ENCODE peak calls at places on chromosomes 4 and X, in five cellular contexts. D is SK-N-SH; E is mucosa of descending colon; X is CD4-positive, alpha-beta T cell; U is pancreas. Y is an unnamed sample.

GRCh38 chr4:107389965-107390364 is 330.1 kb downstream of the PAPSS1 start:
- DNase-seq in D (no peak), U (no peak), E (no peak), X (no peak), Y (no peak)

GRCh38 chrX:45781901-45782553 is 581.4 kb upstream of the DIPK2B start:
- DNase-seq in U (no peak), D (no peak), E (no peak), X (no peak), Y (no peak)

GRCh38 chrX:100445593-100445992 is 35.5 kb upstream of the PCDH19 start:
- DNase-seq in X (no peak), E (no peak), D (no peak), U (no peak), Y (no peak)

GRCh38 chrX:41275661-41276609 is 58.0 kb upstream of the DDX3X start:
- DNase-seq in D (peak; percentile 93), E (peak; percentile 69), X (peak; percentile 47), U (peak; percentile 70), Y (peak; percentile 87)

GRCh38 chrX:21798677-21799219 is 40.7 kb upstream of the MBTPS2 start:
- DNase-seq in E (no peak), X (no peak), D (no peak), U (peak; percentile 64), Y (no peak)

GRCh38 chr4:138967313-138967712 is 48.3 kb upstream of the NOCT start:
- DNase-seq in X (no peak), U (no peak), D (no peak), E (no peak), Y (no peak)

GRCh38 chr4:75542824-75543223 is 13.0 kb upstream of the ODAPH start:
- DNase-seq in U (no peak), D (no peak), E (no peak), X (no peak), Y (no peak)

GRCh38 chr4:1174941-1175634 is 2.7 kb upstream of the SPON2 start:
- DNase-seq in X (no peak), D (no peak), E (peak; percentile 48), U (no peak), Y (no peak)

GRCh38 chrX:67544281-67544680 is 460 bp downstream of the AR start:
- DNase-seq in X (no peak), U (no peak), D (peak; percentile 11), E (peak; percentile 36), Y (no peak)

GRCh38 chr4:65422109-65422508 is 248.2 kb downstream of the EPHA5 start:
- DNase-seq in X (no peak), D (no peak), U (no peak), E (no peak), Y (no peak)

GRCh38 chrX:1453390-1453783 is 678 bp upstream of the ASMTL start:
- DNase-seq in X (peak; percentile 73), U (peak; percentile 85), E (peak; percentile 94), D (no peak), Y (peak; percentile 97)

GRCh38 chr4:87530868-87531267 is 1.7 kb upstream of the SPARCL1 start:
- DNase-seq in D (no peak), E (no peak), X (no peak), U (no peak), Y (no peak)

GRCh38 chr4:11728165-11728564 is 299.5 kb upstream of the HS3ST1 start:
- DNase-seq in X (no peak), E (no peak), U (no peak), D (no peak), Y (no peak)
- H3K9me3 ChIP-seq in X (no peaks in the 10 kb centered on the region), E (no peaks in the 10 kb centered on the region), U (no peaks in the 10 kb centered on the region), D (peaks cover 16% of the 10 kb centered on the region), Y (no peaks in the 10 kb centered on the region)

GRCh38 chr4:18405054-18405453 is 383.5 kb upstream of the LCORL start:
- DNase-seq in X (no peak), D (no peak), U (no peak), E (no peak), Y (no peak)
- H3K9me3 ChIP-seq in X (no peaks in the 10 kb centered on the region), D (no peaks in the 10 kb centered on the region), U (no peaks in the 10 kb centered on the region), E (no peaks in the 10 kb centered on the region), Y (no peaks in the 10 kb centered on the region)

DNA sequence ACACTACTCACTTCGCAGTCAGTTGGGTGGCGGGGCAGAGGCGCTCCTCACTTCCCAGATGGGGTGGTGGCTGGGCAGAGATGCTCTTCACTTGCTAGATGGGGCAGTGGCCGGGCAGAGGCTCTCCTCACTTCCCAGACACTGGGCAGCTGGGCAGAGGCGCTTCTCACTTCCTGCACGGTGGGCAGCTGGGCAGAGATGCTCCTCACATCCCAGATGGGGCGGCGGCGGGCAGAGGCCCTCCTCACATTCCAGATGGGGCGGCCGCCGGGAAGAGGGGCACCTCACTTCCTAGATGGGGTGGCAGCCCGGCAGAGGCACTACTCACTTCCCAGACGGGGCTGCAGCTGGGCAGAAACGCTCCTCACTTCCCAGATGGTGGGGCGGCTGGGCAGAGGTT is 199.8 kb downstream of the RTL9 start:
- DNase-seq in U (no peak), X (no peak), E (peak; percentile 35), D (no peak), Y (peak; percentile 64)
- H3K9me3 ChIP-seq in U (no peaks in the 10 kb centered on the region), X (no peaks in the 10 kb centered on the region), E (no peaks in the 10 kb centered on the region), D (peaks cover 9% of the 10 kb centered on the region), Y (peaks cover 10% of the 10 kb centered on the region)

GRCh38 chr4:33914386-33914785 is 2329.9 kb downstream of the ARAP2 start:
- DNase-seq in X (no peak), U (no peak), E (no peak), D (no peak), Y (no peak)

DNA sequence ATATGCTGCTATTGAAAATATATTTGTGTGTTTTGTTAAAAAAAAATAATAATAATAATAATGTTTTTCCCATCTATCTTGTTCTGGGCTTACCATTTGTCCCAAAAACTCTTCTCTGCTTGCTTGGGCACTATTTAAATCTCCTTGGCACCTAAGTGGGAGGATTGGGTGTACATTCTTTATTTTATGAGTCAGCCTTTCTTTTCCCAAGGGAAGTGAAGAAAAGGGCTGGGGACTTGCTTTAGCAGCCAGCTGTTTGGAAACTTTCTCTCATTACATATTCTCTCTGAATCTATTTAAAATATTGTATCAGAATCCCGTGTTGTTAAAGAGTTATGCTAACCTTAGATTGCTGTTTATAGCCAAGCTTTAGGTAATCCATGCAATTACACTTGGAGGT is 2332.4 kb downstream of the ARAP2 start:
- DNase-seq in D (no peak), E (no peak), U (no peak), X (no peak), Y (no peak)
- H3K9me3 ChIP-seq in D (peaks cover 5% of the 10 kb centered on the region), E (peaks cover 40% of the 10 kb centered on the region), U (no peaks in the 10 kb centered on the region), X (peaks cover 7% of the 10 kb centered on the region), Y (no peaks in the 10 kb centered on the region)

GRCh38 chrX:137547291-137547690 is 18.6 kb upstream of the ZIC3 start:
- DNase-seq in D (no peak), X (no peak), U (no peak), E (no peak), Y (no peak)
- H3K9me3 ChIP-seq in D (no peaks in the 10 kb centered on the region), X (no peaks in the 10 kb centered on the region), U (no peaks in the 10 kb centered on the region), E (no peaks in the 10 kb centered on the region), Y (no peaks in the 10 kb centered on the region)

Y was measured in spleen.